ENCODE peak calls at places on chromosomes 7 and 10, in four cellular contexts. W, T, Q and B are unnamed samples.

GRCh38 chr10:84348860-84349259 is 20.5 kb downstream of the CCSER2 start:
- DNase-seq in W (no peak), T (no peak), Q (peak), B (no peak)

GRCh38 chr7:133255461-133255860 is 2.6 kb downstream of the EXOC4 start:
- DNase-seq in W (no peak), T (no peak), Q (peak), B (no peak)

GRCh38 chr7:5397657-5398237 is 25.9 kb downstream of the TNRC18 start:
- DNase-seq in W (no peak), T (no peak), Q (no peak), B (no peak)

GRCh38 chr7:33012364-33012763 is 50.2 kb downstream of the NT5C3A start:
- DNase-seq in W (no peak), T (no peak), Q (no peak), B (no peak)

GRCh38 chr10:110013615-110014293 is 6.0 kb downstream of the ADD3 start:
- DNase-seq in W (no peak), T (no peak), Q (no peak), B (no peak)

GRCh38 chr10:49062229-49062628 is 53.1 kb downstream of the VSTM4 start:
- DNase-seq in W (no peak), T (no peak), Q (no peak), B (no peak)

GRCh38 chr7:119935418-119936025 is 337.5 kb upstream of the KCND2 start:
- DNase-seq in W (no peak), T (no peak), Q (peak), B (no peak)

GRCh38 chr7:112789453-112789823 is 755 bp downstream of the TMEM168 start:
- DNase-seq in W (no peak), T (no peak), Q (no peak), B (no peak)

GRCh38 chr10:7813481-7813880 is 4.8 kb upstream of the TAF3 start:
- DNase-seq in W (no peak), T (no peak), Q (no peak), B (peak)

GRCh38 chr10:5832946-5833345 is 19.7 kb upstream of the GDI2 start:
- DNase-seq in W (no peak), T (peak), Q (no peak), B (no peak)

GRCh38 chr7:17009007-17009719 is 127.4 kb upstream of the AGR3 start:
- DNase-seq in W (no peak), T (no peak), Q (peak), B (no peak)

GRCh38 chr7:45978010-45978681 is 57.1 kb upstream of the IGFBP3 start:
- DNase-seq in W (no peak), T (no peak), Q (peak), B (no peak)

GRCh38 chr10:80411681-80412230 is 3.4 kb downstream of the PRXL2A start:
- DNase-seq in W (no peak), T (no peak), Q (no peak), B (no peak)

GRCh38 chr7:44219371-44220045 is 18.7 kb downstream of the YKT6 start:
- DNase-seq in W (no peak), T (no peak), Q (no peak), B (peak)

GRCh38 chr7:128172151-128172550 is 68.9 kb upstream of the LEP start:
- DNase-seq in W (no peak), T (no peak), Q (no peak), B (no peak)

GRCh38 chr10:112815238-112816032 is 134.6 kb upstream of the TCF7L2 start:
- DNase-seq in W (no peak), T (no peak), Q (peak), B (no peak)

GRCh38 chr10:76309744-76310441 is 878.5 kb downstream of the LRMDA start:
- DNase-seq in W (no peak), T (no peak), Q (peak), B (peak)

GRCh38 chr7:101625076-101625914 is 3.8 kb downstream of the MYL10 start:
- DNase-seq in W (no peak), T (no peak), Q (peak), B (no peak)

GRCh38 chr10:118804262-118804773 is 49.5 kb upstream of the CACUL1 start:
- DNase-seq in W (no peak), T (no peak), Q (no peak), B (no peak)

GRCh38 chr7:50834136-50834535 is 51.4 kb upstream of the GRB10 start:
- DNase-seq in W (no peak), T (no peak), Q (no peak), B (no peak)

GRCh38 chr7:47291461-47292051 is 290.4 kb downstream of the TNS3 start:
- DNase-seq in W (no peak), T (no peak), Q (peak), B (no peak)

GRCh38 chr7:114790526-114790925 is 131.4 kb upstream of the MDFIC start:
- DNase-seq in W (no peak), T (no peak), Q (peak), B (no peak)

GRCh38 chr7:114791771-114792170 is 130.1 kb upstream of the MDFIC start:
- DNase-seq in W (no peak), T (no peak), Q (no peak), B (no peak)

GRCh38 chr7:114787556-114787955 is 134.3 kb upstream of the MDFIC start:
- DNase-seq in W (no peak), T (no peak), Q (peak), B (no peak)

GRCh38 chr7:114789942-114790341 is 132.0 kb upstream of the MDFIC start:
- DNase-seq in W (no peak), T (no peak), Q (peak), B (no peak)

GRCh38 chr7:114789161-114789560 is 132.7 kb upstream of the MDFIC start:
- DNase-seq in W (no peak), T (no peak), Q (peak), B (no peak)
- H3K27ac ChIP-seq in W (no peak), T (no peak), Q (no peak), B (no peak)

DNA sequence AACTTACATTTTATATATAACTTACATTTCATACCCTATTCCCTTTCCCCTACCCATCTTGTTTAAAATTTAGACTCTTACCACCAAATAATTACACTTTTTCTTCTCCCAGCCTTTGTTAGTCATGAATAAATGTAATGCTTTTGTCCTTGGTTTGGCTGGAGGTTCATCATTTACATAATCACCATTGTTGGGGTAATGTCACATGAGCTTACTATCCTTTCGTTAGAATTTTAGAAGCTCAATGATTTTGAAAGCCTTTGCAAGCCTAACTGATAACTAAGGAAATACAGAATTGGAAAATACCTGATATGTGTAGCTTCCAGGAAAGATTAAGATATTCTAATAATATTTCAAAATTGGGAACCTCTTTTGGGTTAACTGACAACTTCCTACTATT is 171.7 kb downstream of the PLXDC2 start:
- DNase-seq in W (no peak), T (no peak), Q (no peak), B (no peak)
- H3K27ac ChIP-seq in W (peak), T (no peak), Q (no peak), B (no peak)

GRCh38 chr10:43440782-43441134 is 3.8 kb downstream of the ZNF487 start:
- DNase-seq in W (no peak), T (no peak), Q (no peak), B (no peak)

GRCh38 chr10:43444897-43445466 is 8.1 kb downstream of the ZNF487 start:
- DNase-seq in W (no peak), T (no peak), Q (no peak), B (no peak)

GRCh38 chr10:43448742-43449141 is 11.8 kb downstream of the ZNF487 start:
- DNase-seq in W (no peak), T (no peak), Q (no peak), B (no peak)

GRCh38 chr10:43444313-43444712 is 7.4 kb downstream of the ZNF487 start:
- DNase-seq in W (no peak), T (no peak), Q (no peak), B (no peak)
- H3K27ac ChIP-seq in W (no peak), T (no peak), Q (no peak), B (no peak)

GRCh38 chr7:143248781-143249354 is 14.4 kb upstream of the GSTK1 start:
- DNase-seq in W (no peak), T (peak), Q (peak), B (no peak)
- H3K27ac ChIP-seq in W (no peak), T (no peak), Q (no peak), B (no peak)

DNA sequence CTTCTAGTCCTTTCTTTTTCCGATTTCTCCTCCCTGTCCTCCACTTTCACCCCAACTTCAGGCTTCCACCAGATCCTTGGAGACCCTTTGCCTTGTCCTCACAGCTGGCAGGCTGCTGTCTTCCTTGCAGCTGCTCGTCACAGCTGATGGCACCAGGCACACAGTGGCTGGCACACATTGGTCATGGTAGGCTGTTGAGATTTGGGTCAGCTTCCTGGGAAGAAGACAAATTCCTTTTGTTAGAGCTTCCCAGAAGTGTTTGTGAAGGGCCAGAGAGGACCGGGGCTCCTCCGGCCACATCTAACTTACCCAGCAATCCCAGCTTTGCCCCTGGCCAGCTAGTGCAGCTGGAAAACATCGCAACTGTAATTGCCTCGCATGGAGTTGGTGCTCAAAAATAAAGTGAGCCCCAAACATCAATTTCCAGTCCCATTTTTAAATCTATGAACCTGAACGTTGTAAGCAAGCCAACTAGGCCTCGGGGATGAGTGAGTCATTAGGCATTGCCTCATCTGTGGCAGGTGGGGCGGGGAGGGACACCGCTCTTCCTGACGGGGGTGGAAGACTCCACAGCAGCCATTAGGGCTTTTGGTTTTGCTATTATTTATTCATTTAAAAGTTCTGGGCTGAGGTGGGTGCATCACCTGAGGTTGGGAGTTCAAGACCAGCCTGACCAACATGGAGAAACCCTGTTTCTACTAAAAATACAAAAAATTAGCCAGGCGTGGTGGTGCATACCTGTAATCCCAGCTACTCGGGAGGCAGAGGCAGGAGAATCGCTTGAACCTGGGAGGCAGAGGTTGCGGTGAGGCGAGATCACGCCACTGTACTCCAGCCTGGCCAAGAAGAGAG is 12.4 kb downstream of the CPA5 start:
- DNase-seq in W (peak), T (peak), Q (peak), B (no peak)
- H3K27ac ChIP-seq in W (peak), T (peak), Q (peak), B (no peak)

GRCh38 chr7:130491841-130492518 is at the start of gene MEST:
- DNase-seq in W (no peak), T (no peak), Q (peak), B (no peak)
- H3K27ac ChIP-seq in W (no peak), T (no peak), Q (no peak), B (no peak)

GRCh38 chr10:31753681-31754080 is 174.9 kb downstream of the ARHGAP12 start:
- DNase-seq in W (no peak), T (no peak), Q (no peak), B (no peak)

GRCh38 chr10:31757831-31758230 is 170.8 kb downstream of the ARHGAP12 start:
- DNase-seq in W (peak), T (no peak), Q (no peak), B (no peak)

GRCh38 chr10:31756131-31757119 is 172.2 kb downstream of the ARHGAP12 start:
- DNase-seq in W (no peak), T (no peak), Q (no peak), B (no peak)

GRCh38 chr10:31757374-31757773 is 171.3 kb downstream of the ARHGAP12 start:
- DNase-seq in W (peak), T (no peak), Q (no peak), B (no peak)

GRCh38 chr10:31754803-31755624 is 173.6 kb downstream of the ARHGAP12 start:
- DNase-seq in W (peak), T (no peak), Q (no peak), B (no peak)
- H3K27ac ChIP-seq in W (no peak), T (no peak), Q (no peak), B (no peak)

DNA sequence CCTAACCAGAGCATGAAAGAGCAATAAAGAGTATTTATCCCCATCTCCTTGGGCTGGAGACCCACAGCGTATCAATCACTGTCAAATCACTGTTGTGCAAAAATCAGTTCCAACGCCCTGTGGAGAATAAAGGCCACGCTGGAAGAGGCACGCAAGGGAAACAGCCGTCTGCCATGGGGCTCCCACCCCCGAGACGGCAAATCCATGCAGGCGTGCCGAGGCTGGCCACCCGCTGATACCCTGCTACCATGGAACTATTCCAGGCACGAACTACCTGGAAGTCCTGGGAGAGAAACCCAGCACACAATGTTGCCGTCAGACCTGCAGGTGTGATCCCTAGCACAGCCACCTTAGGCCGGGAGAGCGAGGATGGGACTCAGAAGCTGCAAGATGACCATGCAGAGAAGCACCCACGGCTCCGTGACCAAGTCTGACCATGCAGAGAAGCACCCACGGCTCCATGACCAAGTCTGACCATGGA is 185.3 kb downstream of the DIP2C start:
- DNase-seq in W (no peak), T (no peak), Q (no peak), B (no peak)
- H3K27ac ChIP-seq in W (no peak), T (no peak), Q (no peak), B (no peak)

GRCh38 chr10:22682237-22683192 is 31.9 kb downstream of the PIP4K2A start:
- DNase-seq in W (no peak), T (peak), Q (peak), B (no peak)

GRCh38 chr10:22681301-22681700 is 33.1 kb downstream of the PIP4K2A start:
- DNase-seq in W (no peak), T (no peak), Q (no peak), B (no peak)

GRCh38 chr10:22679608-22680007 is 34.8 kb downstream of the PIP4K2A start:
- DNase-seq in W (no peak), T (no peak), Q (no peak), B (no peak)

GRCh38 chr10:22683995-22684305 is 30.4 kb downstream of the PIP4K2A start:
- DNase-seq in W (no peak), T (no peak), Q (no peak), B (no peak)

GRCh38 chr10:22681783-22682183 is 32.6 kb downstream of the PIP4K2A start:
- DNase-seq in W (no peak), T (no peak), Q (peak), B (no peak)
- H3K27ac ChIP-seq in W (no peak), T (peak), Q (peak), B (no peak)

GRCh38 chr10:4655406-4655805 is 170.6 kb upstream of the AKR1E2 start:
- DNase-seq in W (no peak), T (no peak), Q (no peak), B (no peak)
- H3K27ac ChIP-seq in W (no peak), T (no peak), Q (no peak), B (no peak)